ENCODE peak calls at places on chromosomes 11 and 22, in six cellular contexts. One of them, this sample, is unnamed.

GRCh38 chr11:118448294-118448693 is 12.0 kb downstream of the KMT2A start:
- DNase-seq in AG10803: peak
- DNase-seq in Peyer's patch: no peak
- DNase-seq in tibial nerve: no peak
- DNase-seq in thoracic aorta: no peak
- DNase-seq in H1: no peak
- DNase-seq in this sample: peak

GRCh38 chr22:37242395-37242918 is 1.6 kb downstream of the RAC2 start:
- DNase-seq in AG10803: no peak
- DNase-seq in Peyer's patch: peak
- DNase-seq in tibial nerve: no peak
- DNase-seq in thoracic aorta: peak
- DNase-seq in H1: no peak
- DNase-seq in this sample: no peak

GRCh38 chr11:126115253-126115540 is 52.5 kb upstream of the CDON start:
- DNase-seq in AG10803: peak
- DNase-seq in Peyer's patch: no peak
- DNase-seq in tibial nerve: no peak
- DNase-seq in thoracic aorta: peak
- DNase-seq in H1: no peak
- DNase-seq in this sample: peak

GRCh38 chr11:36469881-36470802 is 39.9 kb downstream of the TRAF6 start:
- DNase-seq in AG10803: peak
- DNase-seq in Peyer's patch: no peak
- DNase-seq in tibial nerve: no peak
- DNase-seq in thoracic aorta: no peak
- DNase-seq in H1: no peak
- DNase-seq in this sample: peak

GRCh38 chr11:64999478-64999877 is 2.7 kb upstream of the BATF2 start:
- DNase-seq in AG10803: no peak
- DNase-seq in Peyer's patch: peak
- DNase-seq in tibial nerve: no peak
- DNase-seq in thoracic aorta: no peak
- DNase-seq in H1: no peak
- DNase-seq in this sample: no peak

GRCh38 chr11:16776716-16777115 is 38.3 kb downstream of the C11orf58 start:
- DNase-seq in AG10803: peak
- DNase-seq in Peyer's patch: no peak
- DNase-seq in tibial nerve: no peak
- DNase-seq in thoracic aorta: no peak
- DNase-seq in H1: no peak
- DNase-seq in this sample: peak

GRCh38 chr11:18065572-18065971 is 19.5 kb upstream of the TPH1 start:
- DNase-seq in AG10803: no peak
- DNase-seq in Peyer's patch: no peak
- DNase-seq in tibial nerve: no peak
- DNase-seq in thoracic aorta: no peak
- DNase-seq in H1: no peak
- DNase-seq in this sample: no peak

GRCh38 chr11:15976433-15977045 is 379.8 kb downstream of the SOX6 start:
- DNase-seq in AG10803: peak
- DNase-seq in Peyer's patch: no peak
- DNase-seq in tibial nerve: no peak
- DNase-seq in thoracic aorta: no peak
- DNase-seq in H1: no peak
- DNase-seq in this sample: peak

GRCh38 chr11:121105063-121105480 is 4.0 kb downstream of the TECTA start:
- DNase-seq in AG10803: peak
- DNase-seq in Peyer's patch: no peak
- DNase-seq in tibial nerve: peak
- DNase-seq in thoracic aorta: no peak
- DNase-seq in H1: no peak
- DNase-seq in this sample: peak

GRCh38 chr22:24102366-24103200 is 78.7 kb upstream of the SUSD2 start:
- DNase-seq in AG10803: no peak
- DNase-seq in Peyer's patch: peak
- DNase-seq in tibial nerve: no peak
- DNase-seq in thoracic aorta: no peak
- DNase-seq in H1: no peak
- DNase-seq in this sample: no peak

GRCh38 chr11:78253797-78254196 is 65.1 kb downstream of the USP35 start:
- DNase-seq in AG10803: no peak
- DNase-seq in Peyer's patch: no peak
- DNase-seq in tibial nerve: no peak
- DNase-seq in thoracic aorta: no peak
- DNase-seq in H1: no peak
- DNase-seq in this sample: no peak

GRCh38 chr11:48087974-48088681 is 107.8 kb downstream of the PTPRJ start:
- DNase-seq in AG10803: no peak
- DNase-seq in Peyer's patch: peak
- DNase-seq in tibial nerve: no peak
- DNase-seq in thoracic aorta: no peak
- DNase-seq in H1: no peak
- DNase-seq in this sample: no peak

GRCh38 chr11:57644748-57645715 is 4.7 kb downstream of the YPEL4 start:
- DNase-seq in AG10803: peak
- DNase-seq in Peyer's patch: peak
- DNase-seq in tibial nerve: peak
- DNase-seq in thoracic aorta: peak
- DNase-seq in H1: peak
- DNase-seq in this sample: peak

GRCh38 chr22:39883057-39883456 is 10.5 kb downstream of the ENTHD1 start:
- DNase-seq in AG10803: no peak
- DNase-seq in Peyer's patch: no peak
- DNase-seq in tibial nerve: no peak
- DNase-seq in thoracic aorta: no peak
- DNase-seq in H1: no peak
- DNase-seq in this sample: no peak

GRCh38 chr22:44200855-44201550 is 20.3 kb downstream of the PARVG start:
- DNase-seq in AG10803: no peak
- DNase-seq in Peyer's patch: no peak
- DNase-seq in tibial nerve: no peak
- DNase-seq in thoracic aorta: no peak
- DNase-seq in H1: no peak
- DNase-seq in this sample: no peak

GRCh38 chr11:35167451-35167954 is 28.5 kb downstream of the CD44 start:
- DNase-seq in AG10803: peak
- DNase-seq in Peyer's patch: no peak
- DNase-seq in tibial nerve: no peak
- DNase-seq in thoracic aorta: no peak
- DNase-seq in H1: no peak
- DNase-seq in this sample: peak

GRCh38 chr11:46291441-46292143 is 14.1 kb downstream of the CREB3L1 start:
- DNase-seq in AG10803: peak
- DNase-seq in Peyer's patch: no peak
- DNase-seq in tibial nerve: no peak
- DNase-seq in thoracic aorta: no peak
- DNase-seq in H1: no peak
- DNase-seq in this sample: peak
- TF ChIP-seq CTCF in AG10803: peak
- TF ChIP-seq CTCF in Peyer's patch: no peak
- TF ChIP-seq CTCF in tibial nerve: no peak
- TF ChIP-seq CTCF in thoracic aorta: no peak
- TF ChIP-seq CTCF in H1: no peak
- TF ChIP-seq CTCF in this sample: no peak

DNA sequence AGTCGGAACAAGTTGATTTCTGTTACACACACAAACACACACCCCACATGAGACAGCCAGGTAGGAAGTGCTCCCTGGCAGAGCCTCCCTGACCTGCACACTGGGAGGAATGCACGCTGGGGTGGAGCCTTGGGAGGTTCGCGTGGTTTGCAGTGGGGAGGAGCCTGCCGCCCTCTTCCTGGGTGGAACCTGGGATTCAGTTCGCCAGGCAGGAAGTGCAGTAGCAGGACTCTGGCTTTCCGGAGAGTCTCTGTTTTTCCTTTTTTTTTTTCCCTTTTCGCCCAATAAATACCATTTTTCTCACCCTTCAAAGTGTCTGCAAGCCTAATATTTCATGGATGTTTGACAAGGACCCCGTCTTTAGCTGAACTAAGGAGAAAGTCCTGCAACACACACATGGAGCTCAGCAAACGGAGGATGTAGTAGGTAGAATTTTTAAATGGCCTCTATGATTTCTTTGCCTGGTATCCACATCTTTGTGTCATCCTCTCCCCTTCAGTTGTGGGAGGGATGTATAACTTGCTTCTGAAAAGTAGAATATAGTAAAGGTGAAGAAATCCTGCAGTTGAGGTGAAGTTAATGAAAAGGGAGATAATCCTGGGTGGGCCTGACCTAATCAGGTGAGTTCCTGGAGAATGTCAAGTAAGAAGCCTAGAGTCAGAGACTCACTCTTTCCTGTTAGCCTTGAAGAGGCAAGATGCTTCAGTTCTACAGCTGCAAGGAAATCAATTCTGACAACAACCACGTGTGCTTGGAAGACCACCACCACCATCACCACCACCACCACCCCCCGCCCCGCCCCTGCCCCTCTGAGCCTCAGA is 72.9 kb downstream of the PIWIL4 start:
- DNase-seq in AG10803: no peak
- DNase-seq in Peyer's patch: no peak
- DNase-seq in tibial nerve: no peak
- DNase-seq in thoracic aorta: no peak
- DNase-seq in H1: peak
- DNase-seq in this sample: no peak
- H3K4me3 ChIP-seq in AG10803: no peak
- H3K4me3 ChIP-seq in Peyer's patch: no peak
- H3K4me3 ChIP-seq in tibial nerve: no peak
- H3K4me3 ChIP-seq in thoracic aorta: no peak
- H3K4me3 ChIP-seq in H1: no peak
- H3K4me3 ChIP-seq in this sample: no peak

GRCh38 chr11:66432597-66432996 is 6.1 kb downstream of the MRPL11 start:
- DNase-seq in AG10803: no peak
- DNase-seq in Peyer's patch: no peak
- DNase-seq in tibial nerve: no peak
- DNase-seq in thoracic aorta: no peak
- DNase-seq in H1: no peak
- DNase-seq in this sample: no peak

GRCh38 chr11:66438504-66439466 is at the start of gene MRPL11:
- DNase-seq in AG10803: peak
- DNase-seq in Peyer's patch: peak
- DNase-seq in tibial nerve: peak
- DNase-seq in thoracic aorta: peak
- DNase-seq in H1: peak
- DNase-seq in this sample: peak

GRCh38 chr11:66443602-66444001 is 5.0 kb upstream of the MRPL11 start:
- DNase-seq in AG10803: peak
- DNase-seq in Peyer's patch: no peak
- DNase-seq in tibial nerve: no peak
- DNase-seq in thoracic aorta: no peak
- DNase-seq in H1: no peak
- DNase-seq in this sample: peak

DNA sequence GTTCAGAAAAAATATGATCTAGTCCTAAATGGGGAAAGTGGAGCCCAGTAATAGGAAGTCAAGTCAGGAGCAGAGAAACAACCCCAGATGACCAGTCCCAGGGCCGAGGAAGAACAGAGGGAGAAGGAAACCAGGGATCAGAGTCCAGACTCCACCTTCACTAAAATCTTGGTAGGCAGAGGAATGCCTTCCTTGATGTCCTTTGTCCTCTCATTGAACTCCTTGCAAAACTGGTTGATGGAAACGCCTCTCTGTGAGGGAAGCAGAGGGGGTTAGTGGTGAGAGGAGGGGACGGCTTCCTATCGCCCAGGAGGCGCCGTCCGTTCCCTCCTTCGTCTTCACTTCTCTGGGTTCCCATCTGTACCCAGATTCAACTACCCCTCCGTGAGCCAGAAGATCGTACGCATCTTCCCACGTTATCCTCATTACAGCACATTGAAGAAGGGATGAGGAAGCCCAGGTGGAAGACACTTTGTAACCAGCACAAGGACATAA is 592 bp downstream of the MRPL11 start:
- DNase-seq in AG10803: no peak
- DNase-seq in Peyer's patch: no peak
- DNase-seq in tibial nerve: no peak
- DNase-seq in thoracic aorta: no peak
- DNase-seq in H1: no peak
- DNase-seq in this sample: no peak
- TF ChIP-seq CTCF in AG10803: no peak
- TF ChIP-seq CTCF in Peyer's patch: no peak
- TF ChIP-seq CTCF in tibial nerve: no peak
- TF ChIP-seq CTCF in thoracic aorta: no peak
- TF ChIP-seq CTCF in H1: no peak
- TF ChIP-seq CTCF in this sample: no peak

DNA sequence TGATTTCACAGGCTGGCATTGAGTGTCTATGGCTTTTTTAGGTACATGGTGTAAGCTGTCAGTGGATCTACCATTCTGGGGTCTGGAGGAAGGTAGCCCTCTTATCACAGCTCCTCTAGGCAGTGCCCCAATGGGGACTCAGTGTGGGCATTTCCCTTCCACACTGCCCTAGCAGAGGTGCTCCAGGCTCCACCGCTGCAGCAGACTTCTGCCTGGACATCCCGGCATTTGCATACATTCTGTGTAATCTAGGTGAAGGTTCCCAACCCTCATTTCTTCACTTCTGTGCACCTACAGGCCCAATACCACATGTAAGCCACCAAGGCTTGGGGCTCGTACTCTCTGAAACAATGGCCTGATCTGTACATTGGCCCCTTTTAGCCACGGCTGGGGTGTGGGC is 78.3 kb downstream of the RNF169 start:
- DNase-seq in AG10803: no peak
- DNase-seq in Peyer's patch: no peak
- DNase-seq in tibial nerve: no peak
- DNase-seq in thoracic aorta: no peak
- DNase-seq in H1: no peak
- DNase-seq in this sample: no peak
- H3K4me3 ChIP-seq in AG10803: no peak
- H3K4me3 ChIP-seq in Peyer's patch: no peak
- H3K4me3 ChIP-seq in tibial nerve: no peak
- H3K4me3 ChIP-seq in thoracic aorta: no peak
- H3K4me3 ChIP-seq in H1: no peak
- H3K4me3 ChIP-seq in this sample: no peak

GRCh38 chr11:19163627-19164026 is 38.2 kb downstream of the CSRP3 start:
- DNase-seq in AG10803: no peak
- DNase-seq in Peyer's patch: no peak
- DNase-seq in tibial nerve: no peak
- DNase-seq in thoracic aorta: no peak
- DNase-seq in H1: no peak
- DNase-seq in this sample: no peak
- TF ChIP-seq CTCF in AG10803: no peak
- TF ChIP-seq CTCF in Peyer's patch: no peak
- TF ChIP-seq CTCF in tibial nerve: no peak
- TF ChIP-seq CTCF in thoracic aorta: no peak
- TF ChIP-seq CTCF in H1: no peak
- TF ChIP-seq CTCF in this sample: no peak

GRCh38 chr11:61488651-61489291 is 19.8 kb upstream of the LRRC10B start:
- DNase-seq in AG10803: no peak
- DNase-seq in Peyer's patch: peak
- DNase-seq in tibial nerve: no peak
- DNase-seq in thoracic aorta: no peak
- DNase-seq in H1: peak
- DNase-seq in this sample: peak
- H3K4me3 ChIP-seq in AG10803: no peak
- H3K4me3 ChIP-seq in Peyer's patch: peak
- H3K4me3 ChIP-seq in tibial nerve: no peak
- H3K4me3 ChIP-seq in thoracic aorta: peak
- H3K4me3 ChIP-seq in H1: no peak
- H3K4me3 ChIP-seq in this sample: no peak